ENCODE peak calls at places on chromosomes 1 and 21, in five cellular contexts. H is ovary; T is stimulated activated CD4-positive, alpha-beta T cell treated with anti-CD3 and anti-CD28 coated beads, TNF-alpha, amount 100 ng/mL, for 48 hours; I is CD8-positive, alpha-beta memory T cell; V is left lung. O is an unnamed sample.

GRCh38 chr1:33047839-33048305 is 11.2 kb upstream of the AK2 start:
- DNase-seq in V (no peak), T (no peak), I (no peak), H (no peak), O (no peak)

GRCh38 chr1:58890091-58890490 is 106.2 kb upstream of the JUN start:
- DNase-seq in H (no peak), I (no peak), T (no peak), V (no peak), O (no peak)

GRCh38 chr1:160047116-160047991 is 15.6 kb upstream of the PIGM start:
- DNase-seq in I (no peak), T (no peak), V (no peak), H (no peak), O (no peak)

GRCh38 chr21:44582055-44582454 is 1.7 kb upstream of the KRTAP10-5 start:
- DNase-seq in H (no peak), I (no peak), V (no peak), T (no peak), O (no peak)

GRCh38 chr1:20702416-20702815 is 15.4 kb downstream of the KIF17 start:
- DNase-seq in V (no peak), H (no peak), T (no peak), I (no peak), O (no peak)

GRCh38 chr1:236673284-236673919 is 12.9 kb upstream of the ACTN2 start:
- DNase-seq in H (no peak), V (no peak), I (no peak), T (no peak), O (no peak)

GRCh38 chr1:25195835-25196234 is 36.5 kb downstream of the SYF2 start:
- DNase-seq in I (no peak), H (no peak), T (no peak), V (no peak), O (no peak)

GRCh38 chr1:155050560-155051341 is at the start of gene ADAM15:
- DNase-seq in H (peak), I (peak), V (peak), T (peak), O (peak)

GRCh38 chr1:89104687-89105086 is 21.2 kb downstream of the GBP2 start:
- DNase-seq in V (peak), T (no peak), I (no peak), H (no peak), O (no peak)

GRCh38 chr1:25083481-25084345 is 148.6 kb downstream of the SYF2 start:
- DNase-seq in T (no peak), I (no peak), V (no peak), H (no peak), O (no peak)

GRCh38 chr21:42830456-42831455 is 48.6 kb downstream of the WDR4 start:
- DNase-seq in I (no peak), H (no peak), T (no peak), V (no peak), O (peak)